ENCODE peak calls at places on chromosomes 11 and 22, in seven cellular contexts. K is stimulated activated CD8-positive, alpha-beta memory T cell treated with anti-CD3 and anti-CD28 coated beads, Interleukin-7, amount 100 ng/mL, for 24 hours; Q is colonic mucosa; Z is fibroblast of mammary gland; F is HT1080; I is Panc1; W is putamen. X is an unnamed sample.

GRCh38 chr11:16226245-16226644 is 130.1 kb downstream of the SOX6 start:
- DNase-seq in K (no peak), Q (peak), Z (peak), F (peak), I (no peak), W (no peak), X (no peak)

GRCh38 chr11:56521955-56522354 is 21.1 kb downstream of the OR5M11 start:
- DNase-seq in K (no peak), Q (no peak), Z (no peak), F (peak), I (no peak), W (no peak), X (no peak)

GRCh38 chr11:12179521-12179920 is 69.1 kb downstream of the MICAL2 start:
- DNase-seq in K (no peak), Q (no peak), Z (no peak), F (no peak), I (no peak), W (no peak), X (no peak)

GRCh38 chr11:122882809-122883681 is 486 bp downstream of the JHY start:
- DNase-seq in K (peak), Q (peak), Z (peak), F (peak), I (peak), W (no peak), X (no peak)

GRCh38 chr11:96752221-96752620 is 362.4 kb downstream of the JRKL start:
- DNase-seq in K (no peak), Q (no peak), Z (no peak), F (no peak), I (no peak), W (no peak), X (no peak)

GRCh38 chr11:112928136-112928535 is 33.1 kb upstream of the NCAM1 start:
- DNase-seq in K (no peak), Q (no peak), Z (no peak), F (no peak), I (no peak), W (no peak), X (no peak)

GRCh38 chr11:40185793-40186192 is 1273.7 kb downstream of the LRRC4C start:
- DNase-seq in K (no peak), Q (no peak), Z (no peak), F (no peak), I (no peak), W (no peak), X (no peak)

GRCh38 chr22:28172948-28173360 is 253.9 kb upstream of the PITPNB start:
- DNase-seq in K (no peak), Q (no peak), Z (no peak), F (no peak), I (no peak), W (no peak), X (no peak)

GRCh38 chr11:133388260-133388659 is 144.0 kb downstream of the OPCML start:
- DNase-seq in K (no peak), Q (no peak), Z (no peak), F (no peak), I (no peak), W (no peak), X (no peak)

GRCh38 chr22:48719978-48720661 is 1107.6 kb downstream of the BRD1 start:
- DNase-seq in K (no peak), Q (no peak), Z (no peak), F (no peak), I (no peak), W (no peak), X (no peak)

GRCh38 chr11:75719639-75720239 is 2.1 kb downstream of the MOGAT2 start:
- DNase-seq in K (no peak), Q (peak), Z (no peak), F (no peak), I (no peak), W (no peak), X (no peak)

GRCh38 chr11:1640076-1640946 is 10.7 kb downstream of the KRTAP5-5 start:
- DNase-seq in K (no peak), Q (peak), Z (peak), F (no peak), I (no peak), W (no peak), X (no peak)

GRCh38 chr11:86313793-86314192 is 11.8 kb downstream of the HIKESHI start:
- DNase-seq in K (no peak), Q (no peak), Z (no peak), F (no peak), I (no peak), W (no peak), X (no peak)

GRCh38 chr11:12845739-12846358 is 163.3 kb upstream of the RASSF10 start:
- DNase-seq in K (no peak), Q (peak), Z (peak), F (peak), I (no peak), W (no peak), X (no peak)

GRCh38 chr11:119303227-119303718 is 13.7 kb downstream of the MCAM start:
- DNase-seq in K (no peak), Q (no peak), Z (no peak), F (no peak), I (no peak), W (no peak), X (no peak)

GRCh38 chr22:47927811-47928210 is 1165.4 kb downstream of the TBC1D22A start:
- DNase-seq in K (no peak), Q (no peak), Z (no peak), F (no peak), I (no peak), W (no peak), X (no peak)

GRCh38 chr11:60069471-60069870 is 13.0 kb downstream of the MS4A3 start:
- DNase-seq in K (no peak), Q (no peak), Z (no peak), F (no peak), I (no peak), W (no peak), X (no peak)

GRCh38 chr11:30786392-30787120 is 200.4 kb upstream of the MPPED2 start:
- DNase-seq in K (no peak), Q (no peak), Z (no peak), F (no peak), I (no peak), W (no peak), X (no peak)

GRCh38 chr22:45469573-45470383 is 32.9 kb upstream of the FBLN1 start:
- DNase-seq in K (no peak), Q (no peak), Z (peak), F (no peak), I (no peak), W (no peak), X (no peak)

GRCh38 chr22:35315141-35315854 is 15.6 kb downstream of the TOM1 start:
- DNase-seq in K (no peak), Q (no peak), Z (no peak), F (no peak), I (no peak), W (no peak), X (no peak)

GRCh38 chr11:32056445-32056844 is 34.4 kb upstream of the RCN1 start:
- DNase-seq in K (no peak), Q (no peak), Z (peak), F (peak), I (no peak), W (no peak), X (no peak)

GRCh38 chr11:44589301-44589700 is 23.8 kb downstream of the CD82 start:
- DNase-seq in K (no peak), Q (no peak), Z (peak), F (no peak), I (no peak), W (peak), X (no peak)